ENCODE peak calls at places on chromosomes 12 and 14, in ten cellular contexts. R is A549, Z is psoas muscle, Y is upper lobe of right lung, A is endodermal cell, P is GM10248, S is cardiac muscle cell, J is Calu3, N is neural crest cell, D is SK-N-SH. C is an unnamed sample.

GRCh38 chr12:48197549-48197966 is 5.5 kb downstream of the OR10AD1 start:
- DNase-seq in R (peak), S (no peak), A (no peak), Z (no peak), N (peak), Y (no peak), J (peak), D (peak), P (peak), C (no peak)

GRCh38 chr12:7431993-7432685 is 11.8 kb downstream of the CD163L1 start:
- DNase-seq in S (no peak), J (no peak), P (no peak), A (no peak), N (no peak), Y (no peak), R (no peak), D (no peak), Z (no peak), C (no peak)

GRCh38 chr12:70364695-70365397 is 1.2 kb upstream of the KCNMB4 start:
- DNase-seq in D (peak), N (no peak), P (peak), J (no peak), Z (no peak), A (no peak), R (peak), Y (no peak), S (peak), C (no peak)

GRCh38 chr12:47744005-47744651 is 14.6 kb downstream of the RAPGEF3 start:
- DNase-seq in Z (no peak), A (peak), P (peak), R (peak), J (peak), Y (peak), D (peak), S (no peak), N (no peak), C (no peak)

GRCh38 chr12:65540140-65540539 is 261.7 kb downstream of the MSRB3 start:
- DNase-seq in N (no peak), S (no peak), Y (no peak), Z (no peak), J (no peak), A (no peak), D (no peak), P (no peak), R (no peak), C (no peak)

GRCh38 chr14:23066855-23067744 is 9.8 kb upstream of the CDH24 start:
- DNase-seq in D (no peak), R (no peak), P (no peak), A (peak), N (no peak), Y (no peak), S (no peak), J (no peak), Z (no peak), C (no peak)

GRCh38 chr12:95601626-95602025 is 50.4 kb upstream of the USP44 start:
- DNase-seq in A (no peak), D (no peak), Z (no peak), P (no peak), R (no peak), Y (no peak), S (no peak), J (no peak), N (no peak), C (no peak)

GRCh38 chr14:104892517-104893434 is 27.7 kb downstream of the CEP170B start:
- DNase-seq in A (peak), Y (peak), N (no peak), D (peak), S (no peak), R (no peak), Z (peak), P (no peak), J (no peak), C (no peak)

GRCh38 chr14:22598896-22599244 is 770 bp downstream of the ABHD4 start:
- DNase-seq in Y (no peak), N (no peak), S (peak), P (peak), A (peak), Z (no peak), J (peak), D (no peak), R (peak), C (no peak)

GRCh38 chr14:84028205-84028604 is 1501.7 kb upstream of the FLRT2 start:
- DNase-seq in Z (no peak), Y (no peak), P (no peak), J (no peak), R (no peak), D (no peak), N (no peak), A (no peak), S (no peak), C (no peak)

GRCh38 chr14:105045710-105046326 is 19.4 kb downstream of the GPR132 start:
- DNase-seq in Y (peak), A (peak), P (peak), Z (peak), N (peak), J (no peak), S (peak), R (peak), D (peak), C (peak)

GRCh38 chr12:20368653-20369163 is 371 bp downstream of the PDE3A start:
- DNase-seq in J (peak), N (peak), R (peak), Y (peak), Z (peak), A (peak), S (peak), D (peak), P (peak), C (peak)

GRCh38 chr12:108589028-108589839 is 8.7 kb downstream of the TMEM119 start:
- DNase-seq in D (peak), Y (peak), A (peak), R (no peak), J (no peak), N (no peak), P (no peak), S (no peak), Z (no peak), C (peak)

GRCh38 chr12:1540690-1541089 is 53.7 kb downstream of the FBXL14 start:
- DNase-seq in P (no peak), R (no peak), D (no peak), S (no peak), N (no peak), Y (no peak), Z (no peak), J (peak), A (no peak), C (no peak)

GRCh38 chr12:106139422-106140141 is 828 bp upstream of the NUAK1 start:
- DNase-seq in S (peak), J (peak), D (no peak), N (peak), A (peak), Z (peak), Y (peak), R (peak), P (peak), C (peak)
- TF ChIP-seq CTCF in S (no peak), J (no peak), D (no peak), N (no peak), A (no peak), Z (no peak), Y (no peak), R (no peak), P (no peak), C (no peak)

GRCh38 chr14:77707355-77707723 is 484 bp downstream of the ALKBH1 start:
- DNase-seq in Y (no peak), P (peak), S (no peak), A (peak), Z (no peak), N (no peak), J (peak), R (peak), D (peak), C (no peak)
- TF ChIP-seq CTCF in Y (no peak), P (peak), S (peak), A (peak), Z (peak), N (peak), J (peak), R (peak), D (peak), C (no peak)

DNA sequence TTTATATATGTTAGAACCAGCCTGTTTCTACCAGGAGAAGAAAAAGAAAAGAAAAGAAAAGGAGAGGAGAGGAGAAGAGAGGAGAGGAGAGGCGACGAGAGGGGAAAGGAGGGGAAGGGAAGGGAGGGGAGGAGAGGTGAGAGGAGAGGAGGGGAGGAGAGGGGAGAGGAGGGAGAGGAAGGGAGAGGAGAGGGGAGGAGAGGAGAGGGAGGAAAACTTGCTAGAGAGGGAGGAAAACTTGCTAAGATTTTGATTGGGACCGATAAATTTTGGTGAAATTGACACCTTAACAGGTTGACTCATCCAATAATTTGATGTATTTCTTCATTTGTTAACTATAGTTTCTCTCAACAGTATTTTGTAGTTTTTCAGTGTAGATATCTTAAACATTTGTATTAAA is 164.0 kb upstream of the SYT1 start:
- DNase-seq in J (no peak), P (no peak), Z (no peak), S (no peak), N (no peak), R (no peak), D (no peak), Y (no peak), A (no peak), C (no peak)
- TF ChIP-seq CTCF in J (no peak), P (no peak), Z (no peak), S (no peak), N (no peak), R (no peak), D (no peak), Y (no peak), A (no peak), C (no peak)

GRCh38 chr12:68402422-68402821 is 70.3 kb upstream of the MDM1 start:
- DNase-seq in P (no peak), S (no peak), R (no peak), Y (no peak), J (no peak), D (no peak), Z (no peak), A (no peak), N (no peak), C (no peak)

GRCh38 chr12:68403296-68403695 is 71.1 kb upstream of the MDM1 start:
- DNase-seq in N (no peak), S (no peak), J (no peak), Z (no peak), D (no peak), R (no peak), Y (no peak), A (no peak), P (no peak), C (no peak)

GRCh38 chr12:68405292-68405900 is 73.2 kb upstream of the MDM1 start:
- DNase-seq in Y (no peak), P (no peak), Z (no peak), A (no peak), R (no peak), D (no peak), N (no peak), S (no peak), J (no peak), C (no peak)

GRCh38 chr12:68403711-68404110 is 71.5 kb upstream of the MDM1 start:
- DNase-seq in J (no peak), D (no peak), N (no peak), Y (no peak), Z (no peak), A (no peak), R (no peak), P (no peak), S (no peak), C (no peak)

DNA sequence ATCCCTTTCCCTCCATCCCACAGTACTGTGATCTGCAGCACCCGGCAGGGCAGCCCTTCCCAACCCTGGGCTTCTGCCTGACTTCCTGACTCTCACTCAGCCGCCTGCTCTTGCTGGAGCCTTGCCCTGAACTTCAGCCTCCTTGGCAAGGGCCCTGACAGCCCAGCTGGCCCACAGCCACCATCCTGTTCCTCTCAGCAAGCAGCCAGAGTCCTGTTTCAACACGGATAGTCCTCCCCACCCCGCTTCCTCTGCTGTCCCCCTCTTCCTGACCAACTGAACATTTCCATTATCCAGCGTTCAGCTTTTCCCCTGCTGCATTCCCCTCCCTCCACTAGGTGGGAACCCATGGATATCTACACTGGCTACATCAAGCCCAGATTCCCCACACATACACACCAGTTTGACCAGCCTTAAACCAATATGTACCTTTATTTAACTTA is 74.0 kb upstream of the MDM1 start:
- DNase-seq in A (peak), S (no peak), Z (peak), R (peak), P (no peak), N (no peak), J (peak), D (peak), Y (peak), C (no peak)
- TF ChIP-seq CTCF in A (peak), S (peak), Z (peak), R (no peak), P (no peak), N (no peak), J (no peak), D (peak), Y (peak), C (peak)

GRCh38 chr12:103771466-103771865 is 69.6 kb downstream of the NT5DC3 start:
- DNase-seq in Y (no peak), J (peak), A (peak), R (peak), D (peak), N (peak), P (no peak), Z (peak), S (peak), C (no peak)
- TF ChIP-seq CTCF in Y (peak), J (peak), A (peak), R (peak), D (peak), N (peak), P (peak), Z (peak), S (peak), C (no peak)

GRCh38 chr12:93802698-93803097 is 125.5 kb downstream of the CRADD start:
- DNase-seq in Y (no peak), S (peak), J (no peak), R (no peak), N (no peak), A (no peak), Z (no peak), D (no peak), P (no peak), C (no peak)
- TF ChIP-seq CTCF in Y (no peak), S (peak), J (no peak), R (no peak), N (no peak), A (peak), Z (peak), D (peak), P (no peak), C (no peak)

GRCh38 chr12:56377310-56377988 is 14.8 kb upstream of the APOF start:
- DNase-seq in Y (no peak), Z (no peak), J (no peak), N (no peak), D (no peak), R (no peak), A (peak), S (no peak), P (no peak), C (no peak)
- TF ChIP-seq CTCF in Y (no peak), Z (no peak), J (no peak), N (no peak), D (peak), R (no peak), A (peak), S (no peak), P (no peak), C (no peak)

GRCh38 chr12:26845984-26846383 is 13.0 kb upstream of the ITPR2 start:
- DNase-seq in D (peak), N (no peak), Z (no peak), Y (no peak), J (no peak), A (no peak), S (peak), P (no peak), R (no peak), C (no peak)

GRCh38 chr12:26847431-26847830 is 14.4 kb upstream of the ITPR2 start:
- DNase-seq in N (no peak), P (no peak), S (no peak), J (no peak), Y (no peak), D (no peak), Z (no peak), A (no peak), R (no peak), C (no peak)

GRCh38 chr12:26846419-26846818 is 13.4 kb upstream of the ITPR2 start:
- DNase-seq in Z (no peak), P (peak), D (no peak), S (no peak), Y (no peak), J (no peak), N (no peak), A (no peak), R (no peak), C (no peak)

GRCh38 chr12:26843306-26843705 is 10.3 kb upstream of the ITPR2 start:
- DNase-seq in J (no peak), Y (no peak), P (no peak), A (no peak), N (no peak), D (no peak), Z (no peak), R (no peak), S (no peak), C (no peak)

DNA sequence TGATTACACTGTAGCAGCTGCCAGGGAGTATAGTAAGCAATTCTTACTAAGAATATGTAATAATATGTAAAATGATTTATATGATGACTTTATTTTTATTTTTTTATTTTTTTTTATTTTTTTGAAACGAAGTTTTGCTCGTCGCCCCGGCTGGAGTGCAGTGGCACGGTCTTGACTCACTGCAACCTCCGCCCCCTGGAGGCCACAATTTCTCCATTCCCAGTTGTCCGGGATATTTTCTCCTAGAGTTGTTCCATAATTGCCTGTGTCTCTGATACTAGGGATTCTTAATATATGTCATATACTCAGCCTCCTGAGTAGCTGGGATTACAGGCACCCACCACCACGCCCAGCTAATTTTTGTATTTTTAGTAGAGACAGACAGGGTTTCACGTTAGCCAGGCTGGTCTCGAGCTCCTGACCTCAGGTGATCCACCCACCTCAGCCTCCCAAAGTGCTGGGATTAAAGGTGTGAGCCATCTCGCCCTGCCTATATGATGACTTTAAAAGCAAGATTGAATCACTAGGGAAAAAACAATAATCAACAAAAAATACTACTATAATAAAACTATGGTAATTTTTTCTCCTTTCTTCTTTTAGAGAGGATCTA is 12.2 kb upstream of the ITPR2 start:
- DNase-seq in Y (peak), R (peak), J (peak), P (no peak), D (peak), A (peak), S (peak), Z (peak), N (peak), C (no peak)
- TF ChIP-seq CTCF in Y (peak), R (peak), J (peak), P (peak), D (peak), A (peak), S (peak), Z (peak), N (peak), C (peak)

DNA sequence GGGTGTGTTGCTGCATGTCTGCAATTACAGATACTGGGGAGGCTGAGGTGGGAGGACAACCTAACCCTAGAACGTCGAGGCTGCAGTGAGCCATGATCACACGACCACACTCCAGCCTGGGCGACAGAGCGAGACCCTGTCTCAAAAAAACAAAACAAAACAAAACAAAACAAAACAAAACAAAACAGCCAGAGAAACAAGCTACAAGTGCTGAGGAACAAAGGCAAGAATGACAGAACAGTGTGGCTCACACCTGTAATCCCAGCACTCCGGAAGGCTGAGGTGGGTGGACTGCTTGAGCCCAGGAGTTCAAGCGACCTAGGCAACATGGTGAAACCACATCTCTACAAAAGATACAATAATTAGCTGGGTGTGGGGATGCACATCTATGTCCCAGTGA is 38.0 kb upstream of the SRP54 start:
- DNase-seq in R (no peak), P (no peak), Z (no peak), N (no peak), Y (no peak), A (no peak), D (no peak), S (no peak), J (no peak), C (no peak)
- TF ChIP-seq CTCF in R (no peak), P (no peak), Z (no peak), N (no peak), Y (no peak), A (no peak), D (no peak), S (no peak), J (no peak), C (no peak)